ENCODE peak calls at places on chromosomes 2 and 18, in nine cellular contexts. L, C, W, K, P, F, E, A and Q are unnamed samples.

GRCh38 chr2:101185656-101186055 is 34.5 kb upstream of the TBC1D8 start:
- DNase-seq in C (no peak), K (no peak), P (no peak), F (no peak), L (no peak), A (no peak), E (no peak), W (no peak), Q (no peak)

GRCh38 chr2:85184231-85184630 is 51.0 kb downstream of the TCF7L1 start:
- DNase-seq in C (no peak), E (no peak), L (no peak), W (no peak), A (no peak), F (no peak), K (no peak), P (no peak), Q (no peak)

GRCh38 chr2:127400897-127401756 is 13.4 kb upstream of the MAP3K2 start:
- DNase-seq in A (peak; percentile 61), P (peak; percentile 59), W (no peak), E (peak; percentile 97), L (no peak), K (no peak), F (no peak), C (no peak), Q (peak; percentile 38)

GRCh38 chr2:152421521-152422367 is 86.8 kb downstream of the FMNL2 start:
- DNase-seq in E (peak; percentile 89), C (no peak), A (peak; percentile 89), W (peak; percentile 76), K (peak; percentile 90), P (peak; percentile 97), L (peak; percentile 56), F (no peak), Q (peak; percentile 99)

GRCh38 chr2:204825054-204825453 is 279.8 kb downstream of the PARD3B start:
- DNase-seq in E (peak; percentile 82), W (no peak), K (no peak), P (no peak), A (no peak), F (no peak), C (no peak), L (no peak), Q (peak; percentile 3)

GRCh38 chr2:239625913-239626734 is 225.3 kb upstream of the HDAC4 start:
- DNase-seq in W (peak; percentile 28), L (no peak), C (peak; percentile 25), A (no peak), K (no peak), F (no peak), E (no peak), P (no peak), Q (no peak)

GRCh38 chr2:64913357-64913869 is 75.8 kb upstream of the SLC1A4 start:
- DNase-seq in F (no peak), E (peak; percentile 21), P (no peak), W (no peak), A (peak; percentile 47), C (no peak), K (no peak), L (no peak), Q (no peak)

GRCh38 chr2:237156857-237157550 is 71.3 kb downstream of the COPS8 start:
- DNase-seq in A (no peak), F (no peak), K (no peak), W (no peak), P (no peak), C (no peak), E (no peak), L (no peak), Q (no peak)

GRCh38 chr18:33696332-33697162 is 118.5 kb downstream of the ASXL3 start:
- DNase-seq in F (no peak), L (no peak), P (no peak), W (no peak), K (no peak), C (no peak), E (no peak), A (no peak), Q (no peak)

GRCh38 chr2:216710531-216711282 is 15.4 kb upstream of the IGFBP5 start:
- DNase-seq in F (peak; percentile 41), A (no peak), W (no peak), E (no peak), K (no peak), P (peak; percentile 67), C (no peak), L (no peak), Q (peak; percentile 72)

GRCh38 chr18:67669993-67670671 is 153.6 kb upstream of the DSEL start:
- DNase-seq in A (no peak), K (peak; percentile 95), L (no peak), W (no peak), P (peak; percentile 92), F (no peak), C (no peak), E (no peak), Q (peak; percentile 93)

GRCh38 chr2:230938098-230938497 is 13.1 kb upstream of the GPR55 start:
- DNase-seq in F (no peak), W (no peak), L (no peak), P (no peak), K (no peak), C (no peak), E (no peak), A (no peak), Q (no peak)

GRCh38 chr18:6553234-6553900 is 138.7 kb upstream of the L3MBTL4 start:
- DNase-seq in A (no peak), W (no peak), P (no peak), E (no peak), C (no peak), K (no peak), L (no peak), F (no peak), Q (no peak)

GRCh38 chr2:100991404-100991773 is 10.7 kb upstream of the RPL31 start:
- DNase-seq in W (no peak), L (no peak), K (no peak), F (no peak), E (no peak), P (no peak), A (no peak), C (no peak), Q (no peak)

GRCh38 chr2:203786912-203787311 is 80.5 kb downstream of the CD28 start:
- DNase-seq in C (no peak), K (no peak), E (no peak), W (peak; percentile 67), L (no peak), F (peak; percentile 29), P (peak; percentile 85), A (peak; percentile 41), Q (peak; percentile 74)

GRCh38 chr2:55148269-55148668 is 83.8 kb downstream of the CLHC1 start:
- DNase-seq in A (no peak), P (peak; percentile 88), F (no peak), K (peak; percentile 52), E (no peak), W (no peak), L (no peak), C (no peak), Q (peak; percentile 65)

GRCh38 chr2:59584958-59585357 is 968.5 kb downstream of the BCL11A start:
- DNase-seq in E (no peak), P (no peak), F (no peak), A (peak; percentile 6), W (no peak), C (no peak), L (no peak), K (no peak), Q (no peak)

GRCh38 chr2:173644146-173644545 is 289.5 kb downstream of the CDCA7 start:
- DNase-seq in L (no peak), E (no peak), P (peak; percentile 85), A (no peak), K (no peak), W (no peak), F (no peak), C (no peak), Q (peak; percentile 81)

GRCh38 chr2:165582863-165583506 is 113.5 kb downstream of the CSRNP3 start:
- DNase-seq in E (no peak), F (no peak), K (no peak), L (peak; percentile 42), C (no peak), P (no peak), A (no peak), W (no peak), Q (no peak)

GRCh38 chr2:165586019-165586418 is 116.5 kb downstream of the CSRNP3 start:
- DNase-seq in A (no peak), P (no peak), E (no peak), C (no peak), L (no peak), F (no peak), W (no peak), K (no peak), Q (no peak)

GRCh38 chr2:165582409-165582808 is 112.9 kb downstream of the CSRNP3 start:
- DNase-seq in E (no peak), W (no peak), L (no peak), K (no peak), F (no peak), P (peak; percentile 33), A (no peak), C (no peak), Q (peak; percentile 46)

GRCh38 chr2:165584126-165584525 is 114.6 kb downstream of the CSRNP3 start:
- DNase-seq in W (no peak), E (no peak), L (no peak), C (no peak), A (no peak), F (no peak), P (no peak), K (no peak), Q (no peak)

GRCh38 chr2:165587335-165587938 is 117.9 kb downstream of the CSRNP3 start:
- DNase-seq in A (no peak), C (no peak), F (no peak), L (no peak), P (no peak), W (no peak), E (peak; percentile 46), K (no peak), Q (no peak)
- H3K4me3 ChIP-seq in A (no peak overlapping the region), C (no peak overlapping the region), F (no peak overlapping the region), L (no peak overlapping the region), P (no peak overlapping the region), W (no peak overlapping the region), E (no peak overlapping the region), K (no peak overlapping the region), Q (no peak overlapping the region)

DNA sequence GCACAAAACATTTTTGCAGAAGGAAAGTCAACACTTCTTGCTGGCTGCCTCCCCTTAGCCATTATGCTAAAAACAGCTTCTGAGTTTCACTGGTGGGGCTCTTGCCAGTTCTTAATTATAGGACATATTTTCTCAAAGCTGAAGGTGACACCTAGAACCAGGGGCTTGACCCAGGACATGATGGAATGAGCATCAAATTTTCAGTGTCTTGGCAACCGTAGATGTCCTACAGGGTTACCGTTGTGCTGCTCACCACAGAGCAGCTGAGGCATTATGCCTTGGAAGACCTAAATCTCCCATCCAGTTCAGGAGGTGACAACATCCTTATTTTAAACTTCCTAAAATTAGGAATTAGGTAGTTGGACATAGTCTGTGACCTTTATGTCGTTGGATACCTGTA is 46.7 kb downstream of the TMEM185B start:
- DNase-seq in F (no peak), P (no peak), E (no peak), A (no peak), L (no peak), K (no peak), C (no peak), W (no peak), Q (no peak)
- H3K4me3 ChIP-seq in F (no peak overlapping the region), P (no peak overlapping the region), E (no peak overlapping the region), A (no peak overlapping the region), L (no peak overlapping the region), K (no peak overlapping the region), C (peak overlapping the region; percentile 69), W (no peak overlapping the region), Q (no peak overlapping the region)

GRCh38 chr2:147854557-147855134 is 9.8 kb downstream of the ACVR2A start:
- DNase-seq in K (no peak), C (no peak), P (no peak), L (no peak), A (no peak), W (no peak), F (no peak), E (no peak), Q (no peak)
- H3K4me3 ChIP-seq in K (no peak overlapping the region), C (no peak overlapping the region), P (no peak overlapping the region), L (no peak overlapping the region), A (no peak overlapping the region), W (no peak overlapping the region), F (no peak overlapping the region), E (no peak overlapping the region), Q (no peak overlapping the region)

GRCh38 chr2:10331033-10331701 is 28.5 kb downstream of the HPCAL1 start:
- DNase-seq in F (peak; percentile 72), P (no peak), W (no peak), K (no peak), C (peak; percentile 73), L (no peak), A (no peak), E (peak; percentile 92), Q (peak; percentile 66)
- H3K4me3 ChIP-seq in F (peak overlapping the region; percentile 49), P (no peak overlapping the region), W (no peak overlapping the region), K (no peak overlapping the region), C (peak overlapping the region; percentile 67), L (no peak overlapping the region), A (no peak overlapping the region), E (peak overlapping the region; percentile 41), Q (no peak overlapping the region)